ENCODE peak calls at places on chromosomes 11 and 22, in nine cellular contexts. One of them, this sample, is unnamed.

GRCh38 chr11:76604081-76604601 is 66.4 kb downstream of the LRRC32 start:
- DNase-seq in GM12865: no peak
- DNase-seq in upper lobe of right lung: no peak
- DNase-seq in HFF-Myc: no peak
- DNase-seq in A673: no peak
- DNase-seq in thoracic aorta: no peak
- DNase-seq in uterus: no peak
- DNase-seq in astrocyte of the cerebellum: no peak
- DNase-seq in SK-N-SH: peak
- DNase-seq in this sample: no peak

GRCh38 chr11:90449643-90450042 is 226.8 kb upstream of the CHORDC1 start:
- DNase-seq in GM12865: no peak
- DNase-seq in upper lobe of right lung: no peak
- DNase-seq in HFF-Myc: no peak
- DNase-seq in A673: no peak
- DNase-seq in thoracic aorta: no peak
- DNase-seq in uterus: no peak
- DNase-seq in astrocyte of the cerebellum: no peak
- DNase-seq in SK-N-SH: peak
- DNase-seq in this sample: no peak

GRCh38 chr22:37259540-37260029 is 15.5 kb upstream of the RAC2 start:
- DNase-seq in GM12865: no peak
- DNase-seq in upper lobe of right lung: peak
- DNase-seq in HFF-Myc: no peak
- DNase-seq in A673: peak
- DNase-seq in thoracic aorta: no peak
- DNase-seq in uterus: no peak
- DNase-seq in astrocyte of the cerebellum: no peak
- DNase-seq in SK-N-SH: peak
- DNase-seq in this sample: no peak

GRCh38 chr22:27194096-27194748 is 536.8 kb downstream of the MIAT start:
- DNase-seq in GM12865: no peak
- DNase-seq in upper lobe of right lung: no peak
- DNase-seq in HFF-Myc: no peak
- DNase-seq in A673: no peak
- DNase-seq in thoracic aorta: no peak
- DNase-seq in uterus: no peak
- DNase-seq in astrocyte of the cerebellum: no peak
- DNase-seq in SK-N-SH: no peak
- DNase-seq in this sample: no peak

GRCh38 chr22:20843501-20843900 is 15.1 kb downstream of the PI4KA start:
- DNase-seq in GM12865: no peak
- DNase-seq in upper lobe of right lung: no peak
- DNase-seq in HFF-Myc: no peak
- DNase-seq in A673: no peak
- DNase-seq in thoracic aorta: no peak
- DNase-seq in uterus: no peak
- DNase-seq in astrocyte of the cerebellum: no peak
- DNase-seq in SK-N-SH: no peak
- DNase-seq in this sample: no peak

GRCh38 chr11:115304774-115305472 is 199.3 kb downstream of the CADM1 start:
- DNase-seq in GM12865: no peak
- DNase-seq in upper lobe of right lung: no peak
- DNase-seq in HFF-Myc: no peak
- DNase-seq in A673: no peak
- DNase-seq in thoracic aorta: no peak
- DNase-seq in uterus: no peak
- DNase-seq in astrocyte of the cerebellum: no peak
- DNase-seq in SK-N-SH: peak
- DNase-seq in this sample: no peak

GRCh38 chr22:23889620-23890019 is 4.6 kb upstream of the MIF start:
- DNase-seq in GM12865: no peak
- DNase-seq in upper lobe of right lung: no peak
- DNase-seq in HFF-Myc: no peak
- DNase-seq in A673: no peak
- DNase-seq in thoracic aorta: no peak
- DNase-seq in uterus: no peak
- DNase-seq in astrocyte of the cerebellum: no peak
- DNase-seq in SK-N-SH: no peak
- DNase-seq in this sample: no peak

GRCh38 chr22:49735411-49736311 is 92.0 kb downstream of the BRD1 start:
- DNase-seq in GM12865: no peak
- DNase-seq in upper lobe of right lung: peak
- DNase-seq in HFF-Myc: no peak
- DNase-seq in A673: peak
- DNase-seq in thoracic aorta: no peak
- DNase-seq in uterus: no peak
- DNase-seq in astrocyte of the cerebellum: no peak
- DNase-seq in SK-N-SH: peak
- DNase-seq in this sample: no peak

GRCh38 chr11:68591719-68592118 is 92.6 kb upstream of the GAL start:
- DNase-seq in GM12865: no peak
- DNase-seq in upper lobe of right lung: no peak
- DNase-seq in HFF-Myc: no peak
- DNase-seq in A673: no peak
- DNase-seq in thoracic aorta: no peak
- DNase-seq in uterus: no peak
- DNase-seq in astrocyte of the cerebellum: no peak
- DNase-seq in SK-N-SH: no peak
- DNase-seq in this sample: no peak

GRCh38 chr11:130599073-130599654 is 150.7 kb downstream of the ADAMTS15 start:
- DNase-seq in GM12865: no peak
- DNase-seq in upper lobe of right lung: peak
- DNase-seq in HFF-Myc: no peak
- DNase-seq in A673: peak
- DNase-seq in thoracic aorta: no peak
- DNase-seq in uterus: peak
- DNase-seq in astrocyte of the cerebellum: no peak
- DNase-seq in SK-N-SH: no peak
- DNase-seq in this sample: no peak

GRCh38 chr22:25900390-25900789 is 158.4 kb downstream of the MYO18B start:
- DNase-seq in GM12865: no peak
- DNase-seq in upper lobe of right lung: no peak
- DNase-seq in HFF-Myc: no peak
- DNase-seq in A673: no peak
- DNase-seq in thoracic aorta: no peak
- DNase-seq in uterus: no peak
- DNase-seq in astrocyte of the cerebellum: no peak
- DNase-seq in SK-N-SH: no peak
- DNase-seq in this sample: no peak

GRCh38 chr22:25900880-25901279 is 158.9 kb downstream of the MYO18B start:
- DNase-seq in GM12865: no peak
- DNase-seq in upper lobe of right lung: no peak
- DNase-seq in HFF-Myc: no peak
- DNase-seq in A673: no peak
- DNase-seq in thoracic aorta: no peak
- DNase-seq in uterus: no peak
- DNase-seq in astrocyte of the cerebellum: no peak
- DNase-seq in SK-N-SH: no peak
- DNase-seq in this sample: no peak

GRCh38 chr22:25896592-25896991 is 154.6 kb downstream of the MYO18B start:
- DNase-seq in GM12865: no peak
- DNase-seq in upper lobe of right lung: no peak
- DNase-seq in HFF-Myc: no peak
- DNase-seq in A673: no peak
- DNase-seq in thoracic aorta: no peak
- DNase-seq in uterus: no peak
- DNase-seq in astrocyte of the cerebellum: no peak
- DNase-seq in SK-N-SH: no peak
- DNase-seq in this sample: no peak

GRCh38 chr22:25899566-25899965 is 157.6 kb downstream of the MYO18B start:
- DNase-seq in GM12865: no peak
- DNase-seq in upper lobe of right lung: no peak
- DNase-seq in HFF-Myc: no peak
- DNase-seq in A673: no peak
- DNase-seq in thoracic aorta: no peak
- DNase-seq in uterus: no peak
- DNase-seq in astrocyte of the cerebellum: no peak
- DNase-seq in SK-N-SH: no peak
- DNase-seq in this sample: no peak

GRCh38 chr22:25898707-25899365 is 156.8 kb downstream of the MYO18B start:
- DNase-seq in GM12865: peak
- DNase-seq in upper lobe of right lung: no peak
- DNase-seq in HFF-Myc: no peak
- DNase-seq in A673: peak
- DNase-seq in thoracic aorta: no peak
- DNase-seq in uterus: no peak
- DNase-seq in astrocyte of the cerebellum: no peak
- DNase-seq in SK-N-SH: no peak
- DNase-seq in this sample: no peak
- TF ChIP-seq CTCF in GM12865: peak
- TF ChIP-seq CTCF in upper lobe of right lung: peak
- TF ChIP-seq CTCF in HFF-Myc: no peak
- TF ChIP-seq CTCF in A673: peak
- TF ChIP-seq CTCF in thoracic aorta: no peak
- TF ChIP-seq CTCF in uterus: no peak
- TF ChIP-seq CTCF in astrocyte of the cerebellum: no peak
- TF ChIP-seq CTCF in SK-N-SH: no peak
- TF ChIP-seq CTCF in this sample: peak

GRCh38 chr11:95228081-95228859 is 2.7 kb downstream of the SESN3 start:
- DNase-seq in GM12865: no peak
- DNase-seq in upper lobe of right lung: no peak
- DNase-seq in HFF-Myc: no peak
- DNase-seq in A673: no peak
- DNase-seq in thoracic aorta: no peak
- DNase-seq in uterus: no peak
- DNase-seq in astrocyte of the cerebellum: no peak
- DNase-seq in SK-N-SH: no peak
- DNase-seq in this sample: no peak

GRCh38 chr11:95231881-95232605 is 1.0 kb upstream of the SESN3 start:
- DNase-seq in GM12865: peak
- DNase-seq in upper lobe of right lung: peak
- DNase-seq in HFF-Myc: no peak
- DNase-seq in A673: no peak
- DNase-seq in thoracic aorta: no peak
- DNase-seq in uterus: peak
- DNase-seq in astrocyte of the cerebellum: no peak
- DNase-seq in SK-N-SH: peak
- DNase-seq in this sample: no peak

GRCh38 chr11:95229199-95230053 is 1.6 kb downstream of the SESN3 start:
- DNase-seq in GM12865: no peak
- DNase-seq in upper lobe of right lung: no peak
- DNase-seq in HFF-Myc: no peak
- DNase-seq in A673: no peak
- DNase-seq in thoracic aorta: no peak
- DNase-seq in uterus: no peak
- DNase-seq in astrocyte of the cerebellum: no peak
- DNase-seq in SK-N-SH: peak
- DNase-seq in this sample: no peak

GRCh38 chr11:95231126-95231880 is at the start of gene SESN3:
- DNase-seq in GM12865: peak
- DNase-seq in upper lobe of right lung: peak
- DNase-seq in HFF-Myc: peak
- DNase-seq in A673: peak
- DNase-seq in thoracic aorta: peak
- DNase-seq in uterus: peak
- DNase-seq in astrocyte of the cerebellum: peak
- DNase-seq in SK-N-SH: peak
- DNase-seq in this sample: peak

DNA sequence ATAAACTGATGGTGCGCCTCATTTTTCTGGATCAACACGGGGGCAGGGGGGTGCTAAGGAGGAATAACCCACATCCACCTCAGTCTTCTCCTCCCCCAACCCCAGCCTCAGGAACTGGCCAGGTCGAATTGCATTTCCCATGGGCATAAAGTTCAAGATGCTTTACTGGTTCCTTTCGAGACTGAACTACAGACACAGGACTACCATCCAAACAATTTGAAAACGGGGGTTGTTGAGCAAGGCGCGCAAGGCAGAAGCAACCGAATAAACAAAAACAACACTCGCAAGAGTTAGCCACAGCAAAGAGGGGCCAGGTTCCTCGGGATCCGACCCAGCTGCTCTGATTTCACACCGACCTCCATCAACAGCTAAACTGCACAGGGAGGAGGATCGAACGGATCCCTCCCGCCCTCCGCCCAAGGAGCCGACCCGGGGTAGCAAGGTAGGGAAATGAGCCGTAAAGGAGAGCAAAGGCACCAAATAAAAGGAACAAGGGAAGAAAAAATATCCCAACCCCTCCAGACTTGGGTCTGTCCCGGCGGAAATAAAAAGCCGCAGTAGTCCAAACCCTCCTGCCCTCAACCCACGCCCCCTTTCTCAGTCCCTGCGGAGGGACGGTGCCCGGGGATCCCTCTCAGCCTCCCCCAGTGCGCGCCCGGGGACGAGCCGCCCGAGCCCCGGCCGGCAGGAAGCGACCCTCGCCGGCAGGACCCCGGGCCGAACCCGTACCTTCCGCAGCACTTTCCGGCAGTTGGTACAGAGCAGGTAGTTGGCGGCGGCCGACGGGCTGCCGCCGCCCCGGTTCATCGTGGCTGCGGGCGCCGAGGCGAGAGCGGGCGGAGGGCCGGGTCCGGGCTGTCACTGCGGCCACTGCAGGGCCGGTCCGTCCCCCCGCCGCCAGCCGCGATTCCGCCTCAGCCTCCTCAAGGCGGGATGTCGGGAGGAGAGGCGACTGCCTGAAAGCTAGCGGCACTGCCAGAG is 658 bp downstream of the SESN3 start:
- DNase-seq in GM12865: no peak
- DNase-seq in upper lobe of right lung: no peak
- DNase-seq in HFF-Myc: no peak
- DNase-seq in A673: peak
- DNase-seq in thoracic aorta: no peak
- DNase-seq in uterus: peak
- DNase-seq in astrocyte of the cerebellum: no peak
- DNase-seq in SK-N-SH: no peak
- DNase-seq in this sample: no peak
- H3K4me3 ChIP-seq in GM12865: peak
- H3K4me3 ChIP-seq in upper lobe of right lung: peak
- H3K4me3 ChIP-seq in HFF-Myc: peak
- H3K4me3 ChIP-seq in A673: peak
- H3K4me3 ChIP-seq in thoracic aorta: peak
- H3K4me3 ChIP-seq in uterus: peak
- H3K4me3 ChIP-seq in astrocyte of the cerebellum: peak
- H3K4me3 ChIP-seq in SK-N-SH: peak
- H3K4me3 ChIP-seq in this sample: peak

GRCh38 chr11:62905927-62906531 is 15.1 kb downstream of the CHRM1 start:
- DNase-seq in GM12865: peak
- DNase-seq in upper lobe of right lung: peak
- DNase-seq in HFF-Myc: peak
- DNase-seq in A673: peak
- DNase-seq in thoracic aorta: peak
- DNase-seq in uterus: peak
- DNase-seq in astrocyte of the cerebellum: peak
- DNase-seq in SK-N-SH: peak
- DNase-seq in this sample: peak
- TF ChIP-seq CTCF in GM12865: peak
- TF ChIP-seq CTCF in upper lobe of right lung: peak
- TF ChIP-seq CTCF in HFF-Myc: peak
- TF ChIP-seq CTCF in A673: peak
- TF ChIP-seq CTCF in thoracic aorta: peak
- TF ChIP-seq CTCF in uterus: peak
- TF ChIP-seq CTCF in astrocyte of the cerebellum: peak
- TF ChIP-seq CTCF in SK-N-SH: peak
- TF ChIP-seq CTCF in this sample: peak

DNA sequence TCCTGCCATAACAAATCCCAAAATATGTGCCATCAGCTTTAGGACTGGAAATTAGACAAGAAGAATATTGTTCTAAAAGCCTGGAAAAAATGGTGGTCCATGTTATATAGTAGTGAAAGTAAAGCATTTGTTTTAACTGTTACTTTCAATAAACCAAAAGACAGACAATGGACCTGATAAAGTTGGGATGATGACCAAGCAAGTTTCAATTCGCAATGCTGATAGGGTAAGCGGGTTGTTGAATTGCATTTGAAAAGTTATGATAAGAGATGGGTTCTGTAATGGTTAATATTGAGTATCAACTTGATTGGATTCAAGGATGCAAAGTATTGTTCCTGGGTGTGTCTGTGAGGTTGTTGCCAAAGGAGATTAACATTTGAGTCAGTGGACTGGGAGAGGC is 131.9 kb upstream of the ZC3H12C start:
- DNase-seq in GM12865: no peak
- DNase-seq in upper lobe of right lung: no peak
- DNase-seq in HFF-Myc: no peak
- DNase-seq in A673: no peak
- DNase-seq in thoracic aorta: no peak
- DNase-seq in uterus: no peak
- DNase-seq in astrocyte of the cerebellum: no peak
- DNase-seq in SK-N-SH: no peak
- DNase-seq in this sample: no peak
- H3K4me3 ChIP-seq in GM12865: no peak
- H3K4me3 ChIP-seq in upper lobe of right lung: no peak
- H3K4me3 ChIP-seq in HFF-Myc: no peak
- H3K4me3 ChIP-seq in A673: no peak
- H3K4me3 ChIP-seq in thoracic aorta: no peak
- H3K4me3 ChIP-seq in uterus: no peak
- H3K4me3 ChIP-seq in astrocyte of the cerebellum: no peak
- H3K4me3 ChIP-seq in SK-N-SH: no peak
- H3K4me3 ChIP-seq in this sample: no peak

This sample was measured in GM12864.